ENCODE peak calls at places on chromosomes 2 and 18, in seven cellular contexts. O, L, B, M, W, Y and V are unnamed samples.

GRCh38 chr2:242063364-242064249 is 194.1 kb downstream of the RTP5 start:
- DNase-seq in Y (no peak), O (no peak), W (no peak), L (no peak), B (no peak), M (no peak), V (no peak)

GRCh38 chr2:191617589-191617988 is 60.3 kb upstream of the NABP1 start:
- DNase-seq in Y (no peak), W (no peak), B (no peak), L (no peak), O (no peak), M (no peak), V (peak; percentile 59)

GRCh38 chr2:184543832-184544231 is 54.5 kb upstream of the ZNF804A start:
- DNase-seq in B (no peak), W (no peak), O (no peak), L (no peak), M (no peak), Y (no peak), V (no peak)

GRCh38 chr2:192773044-192773443 is 578.3 kb upstream of the TMEFF2 start:
- DNase-seq in O (no peak), W (no peak), M (no peak), Y (no peak), L (no peak), B (no peak), V (no peak)

GRCh38 chr2:30679416-30680088 is 127.7 kb downstream of the CAPN13 start:
- DNase-seq in B (peak; percentile 18), O (peak; percentile 59), M (peak; percentile 47), L (peak; percentile 14), Y (peak; percentile 12), W (no peak), V (no peak)

GRCh38 chr2:29638641-29639040 is 282.7 kb downstream of the ALK start:
- DNase-seq in W (no peak), B (no peak), M (no peak), O (no peak), Y (no peak), L (no peak), V (no peak)

GRCh38 chr18:5998907-5999306 is 103.6 kb upstream of the TMEM200C start:
- DNase-seq in M (no peak), L (no peak), O (no peak), B (no peak), W (no peak), Y (no peak), V (no peak)

GRCh38 chr2:171147081-171147480 is 13.6 kb downstream of the TLK1 start:
- DNase-seq in Y (no peak), B (no peak), W (no peak), O (no peak), M (no peak), L (no peak), V (no peak)

GRCh38 chr18:13480856-13481255 is 245.5 kb downstream of the FAM210A start:
- DNase-seq in M (no peak), Y (no peak), L (no peak), W (no peak), B (no peak), O (no peak), V (no peak)

GRCh38 chr2:54176577-54176976 is 61.2 kb downstream of the ACYP2 start:
- DNase-seq in L (peak; percentile 55), Y (no peak), M (peak; percentile 16), B (peak; percentile 9), O (peak; percentile 46), W (no peak), V (peak; percentile 2)

GRCh38 chr2:190748966-190749365 is 100.1 kb downstream of the NAB1 start:
- DNase-seq in Y (no peak), W (no peak), B (no peak), O (no peak), M (no peak), L (no peak), V (no peak)

GRCh38 chr2:237096911-237097310 is 11.2 kb downstream of the COPS8 start:
- DNase-seq in O (peak; percentile 77), M (no peak), B (no peak), Y (no peak), W (no peak), L (peak; percentile 53), V (no peak)

GRCh38 chr18:35662293-35663062 is 80.9 kb downstream of the GALNT1 start:
- DNase-seq in O (no peak), M (no peak), B (no peak), Y (no peak), W (no peak), L (no peak), V (no peak)

GRCh38 chr2:147884796-147885195 is 40.0 kb downstream of the ACVR2A start:
- DNase-seq in M (no peak), Y (no peak), L (no peak), W (no peak), B (no peak), O (peak; percentile 16), V (no peak)

GRCh38 chr18:46071894-46072867 is at the start of gene PSTPIP2:
- DNase-seq in O (peak; percentile 54), Y (no peak), W (peak; percentile 64), L (peak; percentile 47), B (no peak), M (no peak), V (peak; percentile 80)